ENCODE peak calls at places on chromosomes 3 and 15, in five cellular contexts. E is GM23338, L is hepatocyte, A is OCI-LY7, N is fibroblast of lung. U is an unnamed sample.

GRCh38 chr3:53222183-53222901 is 33.5 kb downstream of the TKT start:
- DNase-seq in E (peak; percentile 34), L (no peak), A (no peak), N (no peak), U (no peak)

GRCh38 chr3:23937296-23937695 is 7.8 kb upstream of the NR1D2 start:
- DNase-seq in E (no peak), L (no peak), A (no peak), N (no peak), U (no peak)

GRCh38 chr3:129037093-129037419 is 23.5 kb upstream of the GP9 start:
- DNase-seq in E (no peak), L (no peak), A (no peak), N (no peak), U (no peak)

GRCh38 chr3:150319900-150320299 is 88.2 kb upstream of the TSC22D2 start:
- DNase-seq in E (no peak), L (peak; percentile 81), A (no peak), N (peak; percentile 98), U (peak; percentile 62)

GRCh38 chr3:14423197-14423743 is 20.9 kb downstream of the SLC6A6 start:
- DNase-seq in E (no peak), L (peak; percentile 67), A (no peak), N (no peak), U (peak; percentile 72)

GRCh38 chr3:115062412-115062956 is 84.6 kb downstream of the ZBTB20 start:
- DNase-seq in E (no peak), L (no peak), A (no peak), N (peak; percentile 84), U (no peak)

GRCh38 chr15:49468440-49468839 is 45.4 kb downstream of the FGF7 start:
- DNase-seq in E (no peak), L (peak; percentile 8), A (no peak), N (no peak), U (no peak)

GRCh38 chr3:181596126-181596525 is 115.6 kb upstream of the SOX2 start:
- DNase-seq in E (peak; percentile 24), L (no peak), A (no peak), N (no peak), U (no peak)

GRCh38 chr3:16504692-16505091 is 8.8 kb downstream of the RFTN1 start:
- DNase-seq in E (no peak), L (no peak), A (no peak), N (no peak), U (no peak)

GRCh38 chr3:27728195-27729087 is 6.3 kb upstream of the EOMES start:
- DNase-seq in E (peak; percentile 96), L (no peak), A (no peak), N (no peak), U (peak; percentile 95)

GRCh38 chr15:66897381-66897780 is 168.0 kb upstream of the SMAD3 start:
- DNase-seq in E (no peak), L (no peak), A (no peak), N (no peak), U (no peak)

GRCh38 chr15:91926871-91927270 is 73.4 kb downstream of the SLCO3A1 start:
- DNase-seq in E (peak; percentile 56), L (no peak), A (no peak), N (peak; percentile 16), U (no peak)

GRCh38 chr3:16200411-16200810 is 25.9 kb downstream of the GALNT15 start:
- DNase-seq in E (no peak), L (no peak), A (no peak), N (peak; percentile 79), U (no peak)

GRCh38 chr15:71526061-71526460 is 284.3 kb upstream of the NR2E3 start:
- DNase-seq in E (peak; percentile 33), L (peak; percentile 38), A (no peak), N (peak; percentile 75), U (peak; percentile 54)

GRCh38 chr3:170367797-170368196 is 10.3 kb downstream of the SKIL start:
- DNase-seq in E (no peak), L (no peak), A (peak; percentile 51), N (no peak), U (no peak)

GRCh38 chr15:40906947-40907802 is 12.9 kb downstream of the VPS18 start:
- DNase-seq in E (no peak), L (peak; percentile 52), A (peak; percentile 66), N (peak; percentile 51), U (no peak)

GRCh38 chr3:127478922-127479321 is 111.6 kb downstream of the TPRA1 start:
- DNase-seq in E (no peak), L (no peak), A (no peak), N (no peak), U (no peak)

GRCh38 chr3:149702691-149703426 is 45.0 kb upstream of the WWTR1 start:
- DNase-seq in E (no peak), L (no peak), A (no peak), N (peak; percentile 93), U (no peak)

GRCh38 chr15:98715890-98716443 is 67.6 kb downstream of the IGF1R start:
- DNase-seq in E (no peak), L (no peak), A (no peak), N (no peak), U (no peak)

GRCh38 chr3:183591881-183592521 is 36.5 kb upstream of the KLHL6 start:
- DNase-seq in E (peak; percentile 58), L (no peak), A (peak; percentile 95), N (no peak), U (peak; percentile 13)

GRCh38 chr3:133887951-133888703 is 7.6 kb downstream of the RAB6B start:
- DNase-seq in E (no peak), L (no peak), A (no peak), N (no peak), U (no peak)

GRCh38 chr3:18415132-18415531 is 10.0 kb downstream of the SATB1 start:
- DNase-seq in E (no peak), L (no peak), A (no peak), N (no peak), U (no peak)

GRCh38 chr3:18419232-18419631 is 5.9 kb downstream of the SATB1 start:
- DNase-seq in E (no peak), L (peak; percentile 11), A (no peak), N (no peak), U (no peak)

GRCh38 chr3:18415836-18416235 is 9.3 kb downstream of the SATB1 start:
- DNase-seq in E (no peak), L (no peak), A (no peak), N (no peak), U (no peak)

GRCh38 chr3:18418173-18418572 is 7.0 kb downstream of the SATB1 start:
- DNase-seq in E (no peak), L (no peak), A (no peak), N (no peak), U (no peak)

DNA sequence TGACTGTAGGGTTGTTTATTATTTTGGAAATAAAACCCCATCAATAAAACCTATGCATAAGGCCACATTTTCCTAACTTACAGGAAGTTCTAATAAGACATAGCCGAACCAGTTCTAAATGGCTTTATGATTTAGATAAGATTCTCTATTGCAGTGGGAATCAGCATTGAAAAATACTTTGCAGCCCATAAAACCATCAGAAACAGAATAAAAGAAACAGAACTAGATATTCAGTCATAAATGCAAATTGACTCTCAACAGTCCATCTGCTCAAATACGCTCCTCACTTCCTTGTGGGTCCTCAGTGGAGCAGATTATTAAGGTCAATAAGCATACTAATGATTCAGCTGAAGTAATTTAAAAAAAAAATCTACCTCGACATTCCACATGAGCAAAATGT is 8.8 kb downstream of the SATB1 start:
- DNase-seq in E (no peak), L (no peak), A (no peak), N (no peak), U (no peak)
- H3K36me3 ChIP-seq in E (no peaks in the 10 kb centered on the region), L (no peaks in the 10 kb centered on the region), A (no peaks in the 10 kb centered on the region), N (no peaks in the 10 kb centered on the region), U (no peaks in the 10 kb centered on the region)

GRCh38 chr3:151387443-151388241 is 3.1 kb upstream of the P2RY12 start:
- DNase-seq in E (no peak), L (no peak), A (no peak), N (no peak), U (no peak)
- H3K36me3 ChIP-seq in E (peaks cover 5% of the 10 kb centered on the region), L (no peaks in the 10 kb centered on the region), A (peaks cover 10% of the 10 kb centered on the region), N (no peaks in the 10 kb centered on the region), U (no peaks in the 10 kb centered on the region)

DNA sequence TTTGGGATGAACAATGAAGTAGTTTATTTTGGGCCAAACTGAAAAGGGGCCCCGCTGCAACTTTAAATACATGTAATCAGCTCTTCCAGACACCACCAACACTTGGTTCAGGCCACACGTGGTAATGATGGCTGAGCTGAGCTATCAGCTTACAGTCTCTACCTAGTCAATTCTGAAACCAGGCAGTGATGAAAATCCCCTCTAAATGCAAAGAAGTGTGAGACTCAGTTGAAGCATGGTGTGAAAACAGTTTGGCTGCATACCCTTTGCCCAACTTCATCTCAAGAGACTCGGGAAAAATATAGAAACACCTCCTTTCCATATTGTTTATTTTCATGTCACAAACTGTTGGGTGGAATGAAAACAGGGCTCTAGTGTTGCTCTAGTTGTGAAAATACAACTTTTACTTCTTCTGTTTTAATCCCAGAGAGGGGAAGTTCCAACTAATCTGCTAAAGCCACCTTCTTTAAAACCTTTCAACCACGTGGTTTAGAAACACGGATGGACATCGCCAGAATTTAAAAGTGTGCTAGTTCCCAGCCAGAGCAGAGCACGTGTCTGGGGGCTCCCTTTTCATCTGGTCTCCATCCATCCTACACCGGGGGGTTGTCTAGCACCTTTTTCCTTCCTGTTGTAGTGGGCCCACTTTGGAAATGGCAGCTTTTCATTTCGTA is 229.1 kb downstream of the EPHB1 start:
- DNase-seq in E (no peak), L (no peak), A (no peak), N (no peak), U (peak; percentile 42)
- H3K36me3 ChIP-seq in E (no peaks in the 10 kb centered on the region), L (no peaks in the 10 kb centered on the region), A (no peaks in the 10 kb centered on the region), N (no peaks in the 10 kb centered on the region), U (no peaks in the 10 kb centered on the region)

GRCh38 chr3:156677120-156677479 is 2.7 kb downstream of the TIPARP start:
- DNase-seq in E (no peak), L (no peak), A (no peak), N (no peak), U (no peak)

GRCh38 chr3:156677536-156677935 is 3.1 kb downstream of the TIPARP start:
- DNase-seq in E (no peak), L (no peak), A (no peak), N (no peak), U (no peak)

GRCh38 chr3:156674911-156675743 is 737 bp downstream of the TIPARP start:
- DNase-seq in E (peak; percentile 82), L (peak; percentile 80), A (peak; percentile 66), N (no peak), U (peak; percentile 70)

GRCh38 chr3:156675744-156676466 is 1.5 kb downstream of the TIPARP start:
- DNase-seq in E (peak; percentile 21), L (peak; percentile 79), A (no peak), N (peak; percentile 86), U (peak; percentile 19)

GRCh38 chr3:156676467-156677119 is 2.2 kb downstream of the TIPARP start:
- DNase-seq in E (no peak), L (no peak), A (peak; percentile 24), N (no peak), U (no peak)
- H3K36me3 ChIP-seq in E (peaks cover 12% of the 10 kb centered on the region), L (no peaks in the 10 kb centered on the region), A (peaks cover 45% of the 10 kb centered on the region), N (peaks cover 5% of the 10 kb centered on the region), U (peaks cover 4% of the 10 kb centered on the region)